ENCODE peak calls at places on chromosomes 7 and 10, in seven cellular contexts. K is upper lobe of right lung, X is IMR-90, D is cardiac muscle cell, N is psoas muscle, S is transverse colon, P is esophagus muscularis mucosa. W is an unnamed sample. For H3K4me1, the result is how much of the 10 kb centered on the place peaks cover.

GRCh38 chr10:29681700-29682444 is 47.1 kb upstream of the SVIL start:
- DNase-seq in K (peak), X (no peak), D (no peak), N (no peak), S (no peak), P (no peak), W (no peak)

GRCh38 chr10:36888925-36889573 is 236.3 kb upstream of the ANKRD30A start:
- DNase-seq in K (no peak), X (peak), D (peak), N (no peak), S (peak), P (no peak), W (no peak)

GRCh38 chr7:5484921-5485320 is 61.3 kb upstream of the TNRC18 start:
- DNase-seq in K (no peak), X (no peak), D (no peak), N (no peak), S (no peak), P (no peak), W (no peak)

GRCh38 chr10:31749981-31750850 is 178.4 kb downstream of the ARHGAP12 start:
- DNase-seq in K (no peak), X (no peak), D (peak), N (peak), S (peak), P (no peak), W (no peak)

GRCh38 chr7:101200504-101200861 is 353 bp downstream of the MOGAT3 start:
- DNase-seq in K (no peak), X (no peak), D (no peak), N (no peak), S (no peak), P (no peak), W (no peak)

GRCh38 chr10:81873932-81874816 is 820 bp upstream of the NRG3 start:
- DNase-seq in K (peak), X (no peak), D (peak), N (peak), S (no peak), P (no peak), W (no peak)

GRCh38 chr10:58300676-58301075 is 31.7 kb downstream of the CISD1 start:
- DNase-seq in K (no peak), X (no peak), D (no peak), N (no peak), S (no peak), P (no peak), W (no peak)

GRCh38 chr7:74483402-74484336 is 30.0 kb downstream of the GTF2IRD1 start:
- DNase-seq in K (no peak), X (peak), D (peak), N (no peak), S (no peak), P (no peak), W (no peak)

GRCh38 chr7:40701836-40702551 is 567.2 kb downstream of the SUGCT start:
- DNase-seq in K (no peak), X (no peak), D (no peak), N (no peak), S (no peak), P (no peak), W (no peak)

GRCh38 chr7:12730523-12730922 is 43.1 kb downstream of the ARL4A start:
- DNase-seq in K (no peak), X (no peak), D (no peak), N (no peak), S (no peak), P (no peak), W (no peak)

GRCh38 chr7:132901241-132901640 is 180.6 kb downstream of the CHCHD3 start:
- DNase-seq in K (no peak), X (no peak), D (no peak), N (no peak), S (no peak), P (no peak), W (no peak)

GRCh38 chr7:48299580-48300169 is 128.4 kb downstream of the ABCA13 start:
- DNase-seq in K (no peak), X (peak), D (peak), N (no peak), S (peak), P (peak), W (no peak)

GRCh38 chr7:135299245-135299644 is 65.6 kb downstream of the STRA8 start:
- DNase-seq in K (no peak), X (no peak), D (no peak), N (no peak), S (no peak), P (no peak), W (no peak)

GRCh38 chr7:139902436-139903102 is 73.5 kb downstream of the TBXAS1 start:
- DNase-seq in K (no peak), X (peak), D (no peak), N (no peak), S (no peak), P (no peak), W (no peak)

GRCh38 chr7:79292834-79293233 is 160.6 kb downstream of the MAGI2 start:
- DNase-seq in K (no peak), X (no peak), D (no peak), N (no peak), S (no peak), P (no peak), W (no peak)

GRCh38 chr7:28272461-28272877 is 91.9 kb upstream of the JAZF1 start:
- DNase-seq in K (no peak), X (peak), D (peak), N (no peak), S (peak), P (no peak), W (no peak)

DNA sequence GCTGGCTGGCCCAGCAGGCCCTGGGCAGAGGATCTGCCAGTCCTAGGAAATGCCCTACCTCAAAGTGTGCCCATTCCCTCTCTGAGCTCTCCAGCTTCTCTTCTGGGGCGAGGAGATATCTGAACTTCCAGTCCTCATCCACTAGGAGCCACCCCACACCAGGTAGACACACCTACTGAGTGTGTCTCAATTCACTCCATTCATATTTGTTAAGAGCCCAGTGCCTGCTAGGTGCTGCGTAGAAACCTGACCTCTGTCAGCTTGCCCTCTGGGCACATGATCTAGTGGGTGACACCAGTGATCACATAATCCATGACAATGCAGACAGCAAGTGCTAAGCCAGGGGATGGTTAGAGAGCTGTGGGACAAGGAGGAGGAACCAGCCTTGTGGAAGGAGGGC is 81.5 kb downstream of the COL13A1 start:
- DNase-seq in K (no peak), X (no peak), D (no peak), N (no peak), S (peak), P (no peak), W (no peak)
- TF ChIP-seq CTCF in K (peak), X (no peak), D (no peak), N (no peak), S (peak), P (no peak), W (no peak)

GRCh38 chr10:119080521-119081259 is at the start of gene EIF3A:
- DNase-seq in K (peak), X (peak), D (peak), N (peak), S (peak), P (peak), W (peak)
- H3K4me1 ChIP-seq in K (under half), X (under half), D (under half), N (under half), S (under half), P (under half), W (under half)

DNA sequence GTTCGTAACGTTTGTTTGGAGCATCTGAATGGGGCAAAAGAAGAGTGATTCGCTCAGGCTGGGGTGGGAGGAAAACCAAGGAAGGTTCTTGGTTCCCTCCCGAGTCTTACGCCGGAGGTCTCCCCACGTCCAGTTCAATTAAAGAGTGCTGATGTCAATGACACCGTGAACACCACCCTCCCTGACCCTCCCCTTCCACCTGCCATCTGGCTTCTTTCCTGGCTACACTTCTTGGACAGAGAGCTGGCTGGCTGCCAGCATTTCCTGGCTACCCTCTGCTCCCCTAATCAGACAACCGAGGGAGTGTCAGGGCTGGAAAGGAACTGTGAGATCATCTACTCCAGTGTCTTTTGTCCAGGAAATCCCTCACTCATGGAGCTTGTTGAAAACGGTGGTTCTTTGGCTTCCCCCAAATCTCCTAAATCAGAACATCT is 24.1 kb upstream of the FFAR4 start:
- DNase-seq in K (no peak), X (peak), D (peak), N (peak), S (peak), P (no peak), W (peak)
- TF ChIP-seq CTCF in K (peak), X (no peak), D (no peak), N (no peak), S (no peak), P (no peak), W (peak)

DNA sequence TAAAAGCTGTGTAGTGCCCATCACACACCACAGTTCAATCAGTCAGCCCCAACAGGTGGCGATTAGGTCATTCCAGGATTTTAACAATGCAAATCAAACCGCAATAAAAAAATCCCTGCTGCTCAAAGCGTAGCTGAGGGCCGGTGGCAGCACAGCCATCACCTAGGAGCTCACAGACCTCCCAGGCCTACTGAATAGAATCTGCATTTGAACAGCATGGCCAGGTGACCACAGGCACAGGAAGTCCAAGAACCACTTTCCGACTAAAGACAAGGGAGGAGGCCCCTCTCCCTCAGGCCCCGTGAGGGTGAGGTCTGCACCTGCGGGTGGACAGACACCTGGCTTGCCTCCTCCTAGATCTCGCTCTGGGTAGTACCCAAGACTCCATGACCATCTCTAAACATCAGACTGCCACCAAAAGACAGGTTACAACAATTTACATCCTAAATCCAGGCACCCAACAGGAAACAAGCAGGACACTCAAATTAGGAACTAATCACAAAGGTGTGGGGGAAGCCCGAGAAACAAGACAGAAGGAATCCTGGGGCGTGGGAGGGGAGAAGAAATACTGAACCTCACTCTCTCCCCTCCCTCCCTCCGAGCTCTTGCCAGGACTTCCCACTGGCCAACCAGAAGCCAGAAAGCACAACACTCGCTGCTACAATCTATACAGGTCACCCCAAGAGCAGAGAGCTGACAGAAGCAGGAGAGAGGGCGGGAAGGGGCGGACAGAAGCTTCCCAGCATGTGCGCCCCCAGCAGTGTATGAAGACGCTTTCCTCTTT is 19.2 kb downstream of the GNA12 start:
- DNase-seq in K (no peak), X (peak), D (no peak), N (no peak), S (no peak), P (no peak), W (no peak)
- H3K4me1 ChIP-seq in K (half or more), X (half or more), D (half or more), N (under half), S (under half), P (half or more), W (under half)

DNA sequence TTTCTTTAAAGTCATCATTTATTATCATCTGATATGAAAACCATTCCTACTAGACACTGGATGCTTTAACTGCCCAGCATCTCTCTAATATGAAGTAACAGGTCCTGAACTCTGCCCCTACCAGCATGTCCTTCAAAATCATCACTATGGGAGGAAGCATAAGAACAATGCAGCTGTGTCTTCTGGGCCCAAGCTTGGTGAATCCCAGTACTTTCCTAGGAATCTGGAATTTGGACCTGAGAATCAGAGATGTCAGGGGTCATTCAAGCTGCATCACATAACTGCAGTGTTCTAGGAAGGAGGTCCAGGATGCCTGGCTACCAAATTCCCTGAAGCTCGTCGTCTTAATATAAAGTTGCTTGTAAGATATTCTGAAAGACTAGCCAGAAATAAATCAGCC is 182.7 kb downstream of the AHR start:
- DNase-seq in K (no peak), X (no peak), D (no peak), N (no peak), S (no peak), P (no peak), W (no peak)
- TF ChIP-seq CTCF in K (no peak), X (no peak), D (no peak), N (no peak), S (no peak), P (no peak), W (no peak)

DNA sequence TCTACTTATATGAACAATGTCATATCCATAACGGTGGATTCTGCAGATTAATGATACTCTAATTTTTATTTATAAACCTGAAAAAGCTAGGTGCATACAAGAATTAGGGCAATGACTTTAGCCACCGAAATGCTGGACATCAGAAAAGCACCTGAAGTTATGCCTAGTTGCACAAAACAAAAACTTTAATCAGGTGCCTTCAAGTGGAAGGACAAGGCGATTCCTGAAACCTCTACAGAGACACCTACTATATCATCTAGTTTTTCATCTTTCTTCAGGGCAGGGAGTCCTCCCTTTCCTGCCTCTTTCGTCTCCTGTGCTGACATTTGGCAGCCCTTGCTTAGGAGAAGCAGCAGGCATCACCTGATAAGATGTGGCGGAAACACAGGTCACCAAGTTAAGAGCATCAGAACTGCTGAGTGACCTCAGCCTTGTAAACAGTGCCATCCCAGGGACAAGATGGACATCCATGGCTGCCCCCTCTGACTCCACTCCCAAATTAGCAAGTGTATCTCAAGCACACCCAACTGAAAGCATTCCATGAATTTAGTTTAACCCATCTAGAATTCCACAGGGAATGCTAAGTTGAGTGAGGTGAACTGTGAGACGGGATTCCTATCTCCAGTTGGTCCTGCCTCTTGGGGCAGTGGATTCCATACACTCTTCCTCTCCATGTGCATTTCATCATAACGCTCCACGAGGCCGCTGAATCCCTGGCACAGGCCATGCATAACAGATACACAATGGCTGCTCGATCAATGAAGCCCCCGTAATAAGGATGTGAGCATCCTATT is 5.8 kb downstream of the ITPRIP start:
- DNase-seq in K (no peak), X (no peak), D (peak), N (no peak), S (no peak), P (no peak), W (peak)
- H3K4me1 ChIP-seq in K (half or more), X (half or more), D (half or more), N (half or more), S (half or more), P (half or more), W (half or more)

GRCh38 chr10:69961168-69961863 is 91.3 kb upstream of the MACROH2A2 start:
- DNase-seq in K (no peak), X (no peak), D (peak), N (no peak), S (no peak), P (peak), W (peak)
- TF ChIP-seq CTCF in K (peak), X (no peak), D (peak), N (peak), S (peak), P (no peak), W (no peak)